ENCODE peak calls at places on chromosomes 3 and 15, in eight cellular contexts. E, F, L, D, N, J, R and O are unnamed samples.

GRCh38 chr3:170095771-170096170 is 58.0 kb downstream of the GPR160 start:
- DNase-seq in E (no peak), F (no peak), L (no peak), D (no peak), N (no peak), J (peak), R (no peak), O (no peak)

GRCh38 chr3:148208975-148209374 is 488.7 kb upstream of the AGTR1 start:
- DNase-seq in E (no peak), F (no peak), L (no peak), D (no peak), N (no peak), J (peak), R (no peak), O (no peak)

GRCh38 chr15:32994810-32995424 is 199.6 kb downstream of the FMN1 start:
- DNase-seq in E (no peak), F (no peak), L (no peak), D (no peak), N (no peak), J (peak), R (peak), O (peak)

GRCh38 chr15:60614028-60614427 is 135.1 kb upstream of the ICE2 start:
- DNase-seq in E (no peak), F (no peak), L (no peak), D (no peak), N (no peak), J (no peak), R (no peak), O (no peak)

GRCh38 chr3:87801409-87801808 is 257.4 kb downstream of the CGGBP1 start:
- DNase-seq in E (no peak), F (no peak), L (no peak), D (no peak), N (no peak), J (no peak), R (no peak), O (no peak)

GRCh38 chr3:50519471-50520089 is 16.1 kb upstream of the CACNA2D2 start:
- DNase-seq in E (peak), F (peak), L (peak), D (peak), N (no peak), J (peak), R (peak), O (peak)

GRCh38 chr3:151216641-151217040 is 13.6 kb upstream of the GPR171 start:
- DNase-seq in E (no peak), F (no peak), L (no peak), D (no peak), N (no peak), J (no peak), R (no peak), O (no peak)

GRCh38 chr3:43082457-43082856 is 23.4 kb downstream of the POMGNT2 start:
- DNase-seq in E (no peak), F (no peak), L (no peak), D (no peak), N (no peak), J (no peak), R (no peak), O (no peak)

GRCh38 chr3:175743733-175744400 is 884.7 kb downstream of the NAALADL2 start:
- DNase-seq in E (no peak), F (no peak), L (no peak), D (no peak), N (no peak), J (peak), R (no peak), O (peak)

GRCh38 chr3:129933471-129933870 is 40.0 kb upstream of the TMCC1 start:
- DNase-seq in E (no peak), F (no peak), L (no peak), D (no peak), N (no peak), J (no peak), R (no peak), O (no peak)

GRCh38 chr3:129938140-129938930 is 36.2 kb upstream of the TRH start:
- DNase-seq in E (no peak), F (no peak), L (no peak), D (no peak), N (no peak), J (no peak), R (no peak), O (no peak)

GRCh38 chr3:129937717-129938116 is 36.8 kb upstream of the TRH start:
- DNase-seq in E (no peak), F (peak), L (no peak), D (no peak), N (no peak), J (no peak), R (no peak), O (no peak)

GRCh38 chr3:129936757-129937156 is 37.8 kb upstream of the TRH start:
- DNase-seq in E (no peak), F (no peak), L (no peak), D (peak), N (no peak), J (peak), R (no peak), O (peak)

GRCh38 chr3:129934234-129935123 is 40.0 kb upstream of the TRH start:
- DNase-seq in E (peak), F (peak), L (no peak), D (peak), N (no peak), J (peak), R (peak), O (peak)
- TF ChIP-seq CTCF in E (peak), F (peak), L (peak), D (peak), N (peak), J (peak), R (peak), O (peak)

GRCh38 chr15:77627067-77627466 is 5.6 kb downstream of the LINGO1 start:
- DNase-seq in E (no peak), F (no peak), L (no peak), D (no peak), N (no peak), J (no peak), R (no peak), O (no peak)

GRCh38 chr15:77624868-77625267 is 7.8 kb downstream of the LINGO1 start:
- DNase-seq in E (no peak), F (no peak), L (no peak), D (no peak), N (no peak), J (no peak), R (no peak), O (no peak)

GRCh38 chr15:77623878-77624524 is 8.7 kb downstream of the LINGO1 start:
- DNase-seq in E (no peak), F (no peak), L (no peak), D (no peak), N (no peak), J (no peak), R (no peak), O (no peak)

GRCh38 chr15:77626002-77626401 is 6.7 kb downstream of the LINGO1 start:
- DNase-seq in E (no peak), F (no peak), L (no peak), D (no peak), N (no peak), J (no peak), R (no peak), O (no peak)

DNA sequence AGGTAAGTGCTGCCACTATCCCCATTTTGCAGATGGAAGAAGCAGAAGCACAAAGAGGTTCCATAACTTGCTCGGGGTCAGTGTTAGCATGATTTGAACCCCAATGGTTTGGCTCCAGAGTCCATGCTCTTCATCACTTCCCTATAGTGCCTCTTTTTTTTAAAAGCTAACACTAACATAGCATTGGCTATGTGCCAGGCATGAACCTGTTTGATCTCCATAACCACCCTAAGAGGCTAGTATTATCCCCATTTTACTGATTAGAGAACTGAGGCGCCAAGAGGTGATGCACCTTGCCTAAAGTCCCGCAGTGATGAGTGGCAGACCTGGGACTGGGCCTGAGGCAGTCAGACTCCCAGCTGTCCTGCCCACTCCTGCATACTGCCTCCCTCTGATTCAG is 7.3 kb downstream of the LINGO1 start:
- DNase-seq in E (no peak), F (no peak), L (no peak), D (no peak), N (no peak), J (no peak), R (no peak), O (no peak)
- TF ChIP-seq CTCF in E (no peak), F (no peak), L (no peak), D (no peak), N (no peak), J (no peak), R (no peak), O (no peak)

GRCh38 chr3:171260430-171260829 is 199.8 kb downstream of the TNIK start:
- DNase-seq in E (no peak), F (no peak), L (no peak), D (no peak), N (no peak), J (no peak), R (no peak), O (no peak)

GRCh38 chr3:171262431-171262830 is 197.8 kb downstream of the TNIK start:
- DNase-seq in E (no peak), F (no peak), L (no peak), D (no peak), N (no peak), J (no peak), R (no peak), O (no peak)

GRCh38 chr3:171258316-171258715 is 201.9 kb downstream of the TNIK start:
- DNase-seq in E (no peak), F (no peak), L (no peak), D (no peak), N (no peak), J (peak), R (no peak), O (peak)

GRCh38 chr3:171260899-171261298 is 199.3 kb downstream of the TNIK start:
- DNase-seq in E (no peak), F (no peak), L (no peak), D (no peak), N (no peak), J (peak), R (no peak), O (no peak)

DNA sequence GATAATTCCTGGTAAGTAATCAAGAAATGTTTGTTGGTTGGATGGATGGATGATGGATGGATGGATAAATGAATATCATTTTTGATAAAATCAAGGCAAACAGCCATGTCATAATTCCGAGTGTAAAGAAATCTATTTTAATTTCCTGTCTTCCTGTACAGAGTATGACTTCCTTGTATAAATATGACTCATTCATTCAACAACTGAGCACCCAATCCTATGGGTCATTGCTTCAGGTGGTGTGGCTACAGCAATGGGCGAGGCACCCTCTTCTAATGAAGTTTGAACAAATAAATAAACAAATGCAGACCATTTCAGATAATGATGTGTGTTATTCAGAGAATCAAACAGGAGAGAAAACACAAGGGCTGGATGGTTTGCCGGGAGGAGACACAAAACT is 198.7 kb downstream of the TNIK start:
- DNase-seq in E (no peak), F (no peak), L (no peak), D (no peak), N (no peak), J (peak), R (no peak), O (no peak)
- TF ChIP-seq CTCF in E (no peak), F (no peak), L (no peak), D (no peak), N (no peak), J (no peak), R (no peak), O (no peak)

GRCh38 chr3:10322355-10322715 is 1.4 kb upstream of the SEC13 start:
- DNase-seq in E (no peak), F (peak), L (no peak), D (no peak), N (no peak), J (peak), R (peak), O (no peak)
- TF ChIP-seq CTCF in E (peak), F (peak), L (no peak), D (peak), N (no peak), J (peak), R (peak), O (peak)

GRCh38 chr3:97680696-97681095 is 83.9 kb upstream of the ARL6 start:
- DNase-seq in E (no peak), F (no peak), L (no peak), D (no peak), N (no peak), J (no peak), R (no peak), O (no peak)

GRCh38 chr3:97687734-97688133 is 76.8 kb upstream of the ARL6 start:
- DNase-seq in E (no peak), F (peak), L (no peak), D (no peak), N (no peak), J (peak), R (no peak), O (no peak)

GRCh38 chr3:97686258-97686657 is 78.3 kb upstream of the ARL6 start:
- DNase-seq in E (no peak), F (no peak), L (no peak), D (no peak), N (no peak), J (no peak), R (no peak), O (no peak)

GRCh38 chr3:97680210-97680609 is 84.3 kb upstream of the ARL6 start:
- DNase-seq in E (no peak), F (no peak), L (no peak), D (no peak), N (no peak), J (peak), R (no peak), O (no peak)

GRCh38 chr3:97684490-97684889 is 80.1 kb upstream of the ARL6 start:
- DNase-seq in E (no peak), F (no peak), L (no peak), D (no peak), N (no peak), J (peak), R (no peak), O (no peak)
- TF ChIP-seq CTCF in E (no peak), F (no peak), L (no peak), D (no peak), N (no peak), J (no peak), R (no peak), O (no peak)

GRCh38 chr15:74304459-74304858 is 63.0 kb downstream of the CYP11A1 start:
- DNase-seq in E (no peak), F (no peak), L (no peak), D (no peak), N (no peak), J (no peak), R (no peak), O (no peak)

GRCh38 chr15:74302821-74303359 is 64.6 kb downstream of the CYP11A1 start:
- DNase-seq in E (peak), F (peak), L (no peak), D (peak), N (no peak), J (peak), R (peak), O (no peak)

GRCh38 chr15:74305687-74306086 is 61.8 kb downstream of the CYP11A1 start:
- DNase-seq in E (no peak), F (no peak), L (no peak), D (no peak), N (no peak), J (no peak), R (no peak), O (no peak)

GRCh38 chr15:74301583-74302374 is 65.7 kb downstream of the CCDC33 start:
- DNase-seq in E (no peak), F (no peak), L (no peak), D (no peak), N (no peak), J (no peak), R (no peak), O (no peak)

DNA sequence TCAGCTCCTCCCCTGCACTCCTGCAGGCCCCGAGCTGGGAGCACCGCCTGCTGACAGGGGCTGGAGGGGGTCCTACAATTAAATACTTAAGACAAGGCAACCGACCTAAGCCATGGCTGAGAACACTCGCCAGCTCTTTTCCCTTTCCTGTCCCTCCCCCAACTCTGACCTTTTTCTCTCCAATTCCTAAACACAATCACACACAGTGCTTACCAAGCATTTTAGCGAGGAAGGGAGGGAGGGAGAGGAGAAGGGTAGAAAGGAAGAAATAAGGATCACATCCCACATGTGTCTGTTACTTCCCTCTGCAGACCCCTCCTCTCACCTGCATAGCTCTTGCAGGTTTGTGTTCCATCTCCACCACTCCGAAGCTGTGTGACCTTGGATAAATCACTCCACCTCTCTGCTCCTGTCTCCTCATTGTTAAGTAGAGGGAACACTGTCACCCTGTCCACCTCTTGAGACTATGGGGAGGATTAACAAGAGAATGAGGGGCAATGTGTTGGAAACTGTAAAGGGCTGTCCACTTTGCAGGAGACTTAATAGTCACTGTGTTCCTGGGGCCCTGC is 63.6 kb downstream of the CYP11A1 start:
- DNase-seq in E (no peak), F (no peak), L (no peak), D (no peak), N (no peak), J (no peak), R (no peak), O (no peak)
- TF ChIP-seq CTCF in E (no peak), F (no peak), L (no peak), D (no peak), N (no peak), J (no peak), R (no peak), O (no peak)

DNA sequence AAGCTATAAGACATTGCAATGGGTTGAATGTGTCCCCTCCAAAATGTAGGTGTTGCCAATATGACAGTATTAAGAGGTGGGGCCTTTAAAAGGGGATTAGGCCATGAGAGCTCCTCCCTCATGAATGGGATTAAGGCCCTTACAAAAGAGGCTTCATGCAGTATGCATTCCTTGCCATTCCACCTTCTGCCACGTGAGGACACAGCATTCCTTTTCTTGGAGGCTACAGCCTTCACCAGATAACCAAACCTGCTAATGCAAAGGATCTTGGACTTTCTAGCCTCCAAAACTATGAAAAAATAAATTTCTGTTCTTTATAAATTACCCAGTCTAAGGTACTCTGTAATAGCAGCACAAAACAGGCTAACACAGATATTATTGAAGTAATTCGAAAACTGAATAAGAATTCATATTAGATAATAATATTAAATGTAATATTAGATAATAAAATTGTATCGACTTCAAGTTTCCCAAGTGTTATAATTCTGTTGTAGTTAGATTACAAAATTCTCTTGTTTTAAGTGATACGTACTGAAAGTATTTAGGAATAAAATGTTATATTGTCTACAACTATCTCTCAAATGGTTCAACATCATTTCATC is 29.4 kb upstream of the ATP8B4 start:
- DNase-seq in E (no peak), F (peak), L (no peak), D (no peak), N (no peak), J (peak), R (no peak), O (peak)
- TF ChIP-seq CTCF in E (no peak), F (peak), L (no peak), D (no peak), N (peak), J (peak), R (peak), O (peak)

DNA sequence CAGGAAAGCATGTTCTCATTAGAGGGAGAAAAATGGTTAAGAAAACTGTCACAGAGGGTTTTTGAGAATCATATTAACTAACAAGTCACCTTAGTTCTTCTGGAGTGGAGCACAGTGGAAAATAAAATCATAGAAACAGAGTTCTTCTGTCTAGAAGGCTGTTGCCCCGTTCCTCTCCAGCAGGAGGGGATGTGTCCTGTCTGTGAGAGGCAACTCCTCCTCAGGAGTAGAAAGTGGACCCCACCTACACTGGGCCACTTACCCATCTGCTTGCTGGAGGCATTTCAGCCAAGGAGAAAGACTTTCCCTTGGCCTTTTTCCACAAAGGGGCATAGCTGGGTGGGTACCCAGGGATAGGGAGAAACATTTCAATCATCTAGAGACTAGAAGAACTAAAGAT is 106.6 kb downstream of the SSR3 start:
- DNase-seq in E (peak), F (peak), L (no peak), D (peak), N (no peak), J (peak), R (peak), O (no peak)
- TF ChIP-seq CTCF in E (peak), F (peak), L (no peak), D (peak), N (no peak), J (peak), R (peak), O (peak)

GRCh38 chr3:72990701-72991395 is 5.8 kb upstream of the PPP4R2 start:
- DNase-seq in E (no peak), F (no peak), L (no peak), D (no peak), N (no peak), J (no peak), R (no peak), O (no peak)

GRCh38 chr3:72991522-72991921 is 5.1 kb upstream of the PPP4R2 start:
- DNase-seq in E (no peak), F (no peak), L (no peak), D (no peak), N (no peak), J (no peak), R (no peak), O (no peak)

GRCh38 chr3:72996121-72996472 is 514 bp upstream of the PPP4R2 start:
- DNase-seq in E (peak), F (no peak), L (peak), D (no peak), N (peak), J (no peak), R (no peak), O (no peak)

GRCh38 chr3:72995337-72995736 is 1.3 kb upstream of the PPP4R2 start:
- DNase-seq in E (no peak), F (no peak), L (no peak), D (no peak), N (no peak), J (no peak), R (no peak), O (no peak)

GRCh38 chr3:72993391-72993790 is 3.2 kb upstream of the PPP4R2 start:
- DNase-seq in E (no peak), F (peak), L (no peak), D (no peak), N (no peak), J (no peak), R (no peak), O (no peak)
- TF ChIP-seq CTCF in E (no peak), F (peak), L (no peak), D (no peak), N (no peak), J (no peak), R (no peak), O (no peak)